ENCODE peak calls at places on chromosomes 12 and 14, in eight cellular contexts. P is foreskin fibroblast, C is upper lobe of left lung, R is AG04450, E is spleen, V is fibroblast of pulmonary artery, Y is K562, Q is AG09309. J is an unnamed sample.

GRCh38 chr14:48788771-48789170 is 797.4 kb downstream of the RPS29 start:
- DNase-seq in P (no peak), C (no peak), R (no peak), E (no peak), V (peak; percentile 3), Y (no peak), Q (no peak), J (no peak)

GRCh38 chr12:52582971-52583456 is 9.4 kb upstream of the KRT74 start:
- DNase-seq in P (peak; percentile 72), C (peak; percentile 49), R (peak; percentile 3), E (peak; percentile 71), V (peak; percentile 72), Y (peak; percentile 64), Q (no peak), J (peak; percentile 98)

GRCh38 chr14:88129306-88130056 is 124.5 kb downstream of the GPR65 start:
- DNase-seq in P (peak; percentile 82), C (no peak), R (no peak), E (no peak), V (peak; percentile 93), Y (no peak), Q (peak; percentile 40), J (peak; percentile 44)

GRCh38 chr14:68246074-68246980 is 426.7 kb downstream of the RAD51B start:
- DNase-seq in P (no peak), C (no peak), R (no peak), E (no peak), V (peak; percentile 67), Y (no peak), Q (no peak), J (no peak)

GRCh38 chr12:12718853-12719252 is 1.7 kb downstream of the CDKN1B start:
- DNase-seq in P (peak; percentile 59), C (no peak), R (no peak), E (no peak), V (no peak), Y (no peak), Q (no peak), J (peak; percentile 34)

GRCh38 chr12:46167412-46167811 is 101.4 kb downstream of the SLC38A1 start:
- DNase-seq in P (no peak), C (no peak), R (no peak), E (no peak), V (no peak), Y (no peak), Q (no peak), J (no peak)

GRCh38 chr12:104419717-104420116 is 37.0 kb upstream of the CHST11 start:
- DNase-seq in P (no peak), C (no peak), R (no peak), E (no peak), V (no peak), Y (no peak), Q (no peak), J (no peak)

GRCh38 chr12:806116-806805 is 53.9 kb downstream of the WNK1 start:
- DNase-seq in P (no peak), C (no peak), R (no peak), E (no peak), V (peak; percentile 82), Y (no peak), Q (peak; percentile 49), J (no peak)

GRCh38 chr12:72323881-72324280 is 51.7 kb downstream of the TRHDE start:
- DNase-seq in P (peak; percentile 71), C (no peak), R (no peak), E (no peak), V (no peak), Y (no peak), Q (peak; percentile 8), J (no peak)

GRCh38 chr12:65534105-65534841 is 255.8 kb downstream of the MSRB3 start:
- DNase-seq in P (no peak), C (no peak), R (no peak), E (no peak), V (no peak), Y (no peak), Q (no peak), J (no peak)

GRCh38 chr12:120834489-120835303 is 69.5 kb downstream of the SPPL3 start:
- DNase-seq in P (no peak), C (no peak), R (no peak), E (no peak), V (no peak), Y (no peak), Q (no peak), J (no peak)

GRCh38 chr14:73795974-73796373 is 55.7 kb upstream of the PTGR2 start:
- DNase-seq in P (peak; percentile 85), C (no peak), R (no peak), E (peak; percentile 14), V (no peak), Y (no peak), Q (no peak), J (peak; percentile 72)

GRCh38 chr12:54222609-54223008 is 33.8 kb upstream of the SMUG1 start:
- DNase-seq in P (peak; percentile 94), C (no peak), R (peak; percentile 90), E (no peak), V (peak; percentile 76), Y (no peak), Q (peak; percentile 92), J (peak; percentile 75)

GRCh38 chr14:90757452-90757851 is 58.8 kb downstream of the TTC7B start:
- DNase-seq in P (no peak), C (no peak), R (no peak), E (no peak), V (no peak), Y (no peak), Q (no peak), J (no peak)

GRCh38 chr12:56110571-56110970 is 5.9 kb upstream of the RPL41 start:
- DNase-seq in P (no peak), C (no peak), R (no peak), E (no peak), V (no peak), Y (no peak), Q (no peak), J (peak; percentile 97)

GRCh38 chr12:18946106-18946505 is 183.4 kb upstream of the PLEKHA5 start:
- DNase-seq in P (no peak), C (no peak), R (no peak), E (no peak), V (no peak), Y (no peak), Q (no peak), J (no peak)

GRCh38 chr12:29148065-29148957 is 767 bp upstream of the FAR2 start:
- DNase-seq in P (peak; percentile 75), C (no peak), R (no peak), E (peak; percentile 81), V (peak; percentile 36), Y (peak; percentile 19), Q (no peak), J (no peak)

GRCh38 chr14:85358136-85358785 is 171.7 kb upstream of the FLRT2 start:
- DNase-seq in P (no peak), C (no peak), R (no peak), E (no peak), V (no peak), Y (no peak), Q (no peak), J (no peak)

GRCh38 chr12:46380881-46381280 is 8.3 kb upstream of the SLC38A2 start:
- DNase-seq in P (peak; percentile 6), C (no peak), R (no peak), E (no peak), V (peak; percentile 64), Y (no peak), Q (no peak), J (no peak)

GRCh38 chr14:101929096-101929495 is 35.3 kb upstream of the DYNC1H1 start:
- DNase-seq in P (no peak), C (no peak), R (no peak), E (no peak), V (no peak), Y (no peak), Q (no peak), J (no peak)

GRCh38 chr14:50675597-50675996 is 7.5 kb upstream of the SAV1 start:
- DNase-seq in P (peak; percentile 69), C (no peak), R (no peak), E (no peak), V (no peak), Y (no peak), Q (no peak), J (peak; percentile 46)

GRCh38 chr12:19190292-19191031 is 60.9 kb downstream of the PLEKHA5 start:
- DNase-seq in P (peak; percentile 72), C (no peak), R (no peak), E (no peak), V (peak; percentile 59), Y (no peak), Q (no peak), J (peak; percentile 68)

GRCh38 chr12:120529641-120530314 is 820 bp upstream of the COQ5 start:
- DNase-seq in P (peak; percentile 62), C (no peak), R (no peak), E (no peak), V (peak; percentile 50), Y (no peak), Q (no peak), J (peak; percentile 63)

GRCh38 chr12:6851921-6852650 is at the start of gene USP5:
- DNase-seq in P (peak; percentile 100), C (peak; percentile 98), R (peak; percentile 99), E (peak; percentile 100), V (peak; percentile 100), Y (peak; percentile 87), Q (peak; percentile 99), J (peak; percentile 100)
- TF ChIP-seq CTCF in P (no peak), C (no peak), R (no peak), E (peak; percentile 18), V (no peak), Y (peak; percentile 1), Q (no peak), J (no peak)

DNA sequence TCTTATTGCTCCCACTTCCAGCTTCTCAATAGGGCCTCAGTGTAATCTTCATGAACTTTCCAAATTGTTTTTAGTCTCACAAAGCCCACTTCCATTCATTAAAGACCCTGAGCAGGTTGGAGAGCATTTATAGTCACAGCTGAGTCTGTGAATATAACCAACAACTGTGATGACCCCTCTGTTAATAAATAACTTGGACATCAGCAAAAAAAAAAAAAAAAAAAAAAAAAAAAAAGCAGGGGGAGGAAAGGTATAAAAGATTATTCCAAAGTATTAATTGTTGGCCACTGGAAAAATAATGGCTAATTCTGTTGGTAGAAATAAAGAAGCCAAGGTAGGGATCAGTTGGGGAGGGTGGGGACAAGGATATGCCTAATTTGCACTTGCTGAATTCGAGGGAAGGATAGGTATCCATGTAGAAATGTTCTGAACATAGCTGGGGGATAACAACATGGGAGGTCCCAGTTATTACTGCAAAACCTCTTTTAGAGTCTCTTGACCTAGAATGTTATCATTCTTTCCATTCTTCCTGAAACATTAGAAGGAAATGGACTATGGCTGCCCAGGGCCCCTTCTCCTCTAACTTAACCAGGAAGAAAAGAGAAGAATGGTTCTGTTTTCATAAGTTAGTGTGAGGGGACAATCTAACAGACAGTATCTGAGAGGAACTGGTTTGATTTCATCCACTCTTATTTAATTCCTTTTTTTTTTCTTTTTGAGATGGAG is 56.5 kb downstream of the SAMD4A start:
- DNase-seq in P (no peak), C (no peak), R (no peak), E (no peak), V (no peak), Y (no peak), Q (no peak), J (no peak)
- H3K4me3 ChIP-seq in P (no peak overlapping the region), C (no peak overlapping the region), R (no peak overlapping the region), E (no peak overlapping the region), V (no peak overlapping the region), Y (no peak overlapping the region), Q (no peak overlapping the region), J (no peak overlapping the region)

GRCh38 chr14:76956253-76957090 is 72.0 kb downstream of the IRF2BPL start:
- DNase-seq in P (peak; percentile 99), C (peak; percentile 96), R (peak; percentile 59), E (peak; percentile 97), V (peak; percentile 95), Y (peak; percentile 79), Q (peak; percentile 70), J (peak; percentile 97)
- TF ChIP-seq CTCF in P (no peak), C (peak; percentile 46), R (no peak), E (peak; percentile 16), V (no peak), Y (no peak), Q (peak; percentile 8), J (peak; percentile 10)

GRCh38 chr14:54881235-54881760 is 21.3 kb downstream of the GCH1 start:
- DNase-seq in P (peak; percentile 73), C (no peak), R (no peak), E (no peak), V (peak; percentile 74), Y (no peak), Q (no peak), J (peak; percentile 63)
- H3K4me3 ChIP-seq in P (peak overlapping the region; percentile 50), C (no peak overlapping the region), R (peak overlapping the region; percentile 61), E (peak overlapping the region; percentile 51), V (peak overlapping the region; percentile 52), Y (peak overlapping the region; percentile 2), Q (peak overlapping the region; percentile 36), J (peak overlapping the region; percentile 24)

J was measured in epithelial cell of esophagus.